ENCODE peak calls at places on chromosome 19, in ten cellular contexts. One of them, this sample, is unnamed.

GRCh38 chr19:848457-848921 is 3.6 kb upstream of the ELANE start:
- DNase-seq in naive thymus-derived CD4-positive, alpha-beta T cell: no peak
- DNase-seq in CD4-positive, CD25-positive, alpha-beta regulatory T cell: no peak
- DNase-seq in GM23248: peak; percentile 40
- DNase-seq in astrocyte of the spinal cord: no peak
- DNase-seq in body of pancreas: no peak
- DNase-seq in GM23338: no peak
- DNase-seq in lung: no peak
- DNase-seq in heart right ventricle: peak; percentile 44
- DNase-seq in colonic mucosa: no peak
- DNase-seq in this sample: no peak

GRCh38 chr19:15292140-15292539 is 40.2 kb downstream of the BRD4 start:
- DNase-seq in astrocyte of the spinal cord: no peak
- DNase-seq in colonic mucosa: no peak
- DNase-seq in CD4-positive, CD25-positive, alpha-beta regulatory T cell: no peak
- DNase-seq in body of pancreas: no peak
- DNase-seq in GM23248: no peak
- DNase-seq in naive thymus-derived CD4-positive, alpha-beta T cell: no peak
- DNase-seq in lung: no peak
- DNase-seq in heart right ventricle: no peak
- DNase-seq in GM23338: no peak
- DNase-seq in this sample: no peak

GRCh38 chr19:45473366-45474190 is 5.8 kb downstream of the FOSB start:
- DNase-seq in heart right ventricle: no peak
- DNase-seq in CD4-positive, CD25-positive, alpha-beta regulatory T cell: peak; percentile 55
- DNase-seq in colonic mucosa: no peak
- DNase-seq in naive thymus-derived CD4-positive, alpha-beta T cell: no peak
- DNase-seq in GM23338: peak; percentile 68
- DNase-seq in body of pancreas: no peak
- DNase-seq in astrocyte of the spinal cord: peak; percentile 14
- DNase-seq in GM23248: peak; percentile 36
- DNase-seq in lung: no peak
- DNase-seq in this sample: no peak

GRCh38 chr19:21084343-21084742 is 2.3 kb downstream of the ZNF714 start:
- DNase-seq in GM23338: no peak
- DNase-seq in astrocyte of the spinal cord: peak; percentile 29
- DNase-seq in lung: no peak
- DNase-seq in body of pancreas: no peak
- DNase-seq in naive thymus-derived CD4-positive, alpha-beta T cell: no peak
- DNase-seq in GM23248: peak; percentile 83
- DNase-seq in heart right ventricle: no peak
- DNase-seq in colonic mucosa: no peak
- DNase-seq in CD4-positive, CD25-positive, alpha-beta regulatory T cell: no peak
- DNase-seq in this sample: no peak

GRCh38 chr19:43455321-43456113 is 9.9 kb downstream of the LYPD3 start:
- DNase-seq in CD4-positive, CD25-positive, alpha-beta regulatory T cell: no peak
- DNase-seq in naive thymus-derived CD4-positive, alpha-beta T cell: no peak
- DNase-seq in heart right ventricle: no peak
- DNase-seq in astrocyte of the spinal cord: no peak
- DNase-seq in body of pancreas: no peak
- DNase-seq in GM23338: no peak
- DNase-seq in lung: no peak
- DNase-seq in colonic mucosa: no peak
- DNase-seq in GM23248: no peak
- DNase-seq in this sample: no peak

GRCh38 chr19:34480971-34481821 is at the start of gene WTIP:
- DNase-seq in heart right ventricle: peak; percentile 79
- DNase-seq in body of pancreas: peak; percentile 57
- DNase-seq in CD4-positive, CD25-positive, alpha-beta regulatory T cell: no peak
- DNase-seq in lung: peak; percentile 72
- DNase-seq in astrocyte of the spinal cord: peak; percentile 89
- DNase-seq in colonic mucosa: peak; percentile 39
- DNase-seq in GM23248: peak; percentile 91
- DNase-seq in GM23338: peak; percentile 89
- DNase-seq in naive thymus-derived CD4-positive, alpha-beta T cell: no peak
- DNase-seq in this sample: no peak

GRCh38 chr19:41744850-41745249 is 10.5 kb upstream of the CEACAM6 start:
- DNase-seq in colonic mucosa: peak; percentile 70
- DNase-seq in astrocyte of the spinal cord: no peak
- DNase-seq in CD4-positive, CD25-positive, alpha-beta regulatory T cell: no peak
- DNase-seq in GM23248: no peak
- DNase-seq in heart right ventricle: no peak
- DNase-seq in naive thymus-derived CD4-positive, alpha-beta T cell: no peak
- DNase-seq in GM23338: no peak
- DNase-seq in body of pancreas: no peak
- DNase-seq in lung: no peak
- DNase-seq in this sample: no peak

GRCh38 chr19:55406869-55407624 is 541 bp downstream of the UBE2S start:
- DNase-seq in colonic mucosa: no peak
- DNase-seq in body of pancreas: peak; percentile 36
- DNase-seq in CD4-positive, CD25-positive, alpha-beta regulatory T cell: peak; percentile 28
- DNase-seq in GM23338: no peak
- DNase-seq in heart right ventricle: no peak
- DNase-seq in naive thymus-derived CD4-positive, alpha-beta T cell: no peak
- DNase-seq in astrocyte of the spinal cord: peak; percentile 25
- DNase-seq in lung: peak; percentile 37
- DNase-seq in GM23248: peak; percentile 81
- DNase-seq in this sample: no peak

DNA sequence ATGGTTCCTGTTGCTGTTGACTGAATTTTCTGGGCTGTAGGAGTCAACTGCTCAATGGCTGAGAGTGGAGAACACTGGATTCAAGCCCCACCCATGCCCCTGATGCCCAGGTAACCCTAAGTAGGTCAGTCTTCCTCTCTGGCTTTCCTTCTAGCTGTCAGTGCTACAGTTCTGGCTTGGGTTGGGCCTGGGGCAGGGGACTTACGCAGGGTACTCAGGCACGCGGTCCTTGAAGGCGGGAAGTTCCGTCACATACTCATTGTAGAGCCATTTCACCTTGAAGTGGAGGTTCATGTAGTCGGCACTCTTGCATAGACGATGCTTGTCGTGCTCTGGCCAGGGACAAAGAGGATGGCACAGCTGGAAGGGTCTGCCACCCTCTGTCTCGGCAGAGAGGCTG is 55.6 kb downstream of the UNC13A start:
- DNase-seq in naive thymus-derived CD4-positive, alpha-beta T cell: no peak
- DNase-seq in astrocyte of the spinal cord: no peak
- DNase-seq in heart right ventricle: no peak
- DNase-seq in GM23338: no peak
- DNase-seq in lung: no peak
- DNase-seq in body of pancreas: no peak
- DNase-seq in colonic mucosa: no peak
- DNase-seq in CD4-positive, CD25-positive, alpha-beta regulatory T cell: no peak
- DNase-seq in GM23248: no peak
- DNase-seq in this sample: no peak
- H3K4me3 ChIP-seq in naive thymus-derived CD4-positive, alpha-beta T cell: no peak overlapping the region
- H3K4me3 ChIP-seq in astrocyte of the spinal cord: no peak overlapping the region
- H3K4me3 ChIP-seq in heart right ventricle: no peak overlapping the region
- H3K4me3 ChIP-seq in GM23338: no peak overlapping the region
- H3K4me3 ChIP-seq in lung: no peak overlapping the region
- H3K4me3 ChIP-seq in body of pancreas: no peak overlapping the region
- H3K4me3 ChIP-seq in colonic mucosa: no peak overlapping the region
- H3K4me3 ChIP-seq in CD4-positive, CD25-positive, alpha-beta regulatory T cell: no peak overlapping the region
- H3K4me3 ChIP-seq in GM23248: no peak overlapping the region
- H3K4me3 ChIP-seq in this sample: no peak overlapping the region

GRCh38 chr19:11519138-11519537 is 9.8 kb downstream of the ECSIT start:
- DNase-seq in colonic mucosa: no peak
- DNase-seq in body of pancreas: no peak
- DNase-seq in lung: no peak
- DNase-seq in CD4-positive, CD25-positive, alpha-beta regulatory T cell: no peak
- DNase-seq in heart right ventricle: no peak
- DNase-seq in astrocyte of the spinal cord: no peak
- DNase-seq in GM23248: no peak
- DNase-seq in GM23338: no peak
- DNase-seq in naive thymus-derived CD4-positive, alpha-beta T cell: no peak
- DNase-seq in this sample: no peak

GRCh38 chr19:11510444-11510843 is 4.8 kb upstream of the ZNF653 start:
- DNase-seq in GM23338: no peak
- DNase-seq in colonic mucosa: no peak
- DNase-seq in CD4-positive, CD25-positive, alpha-beta regulatory T cell: no peak
- DNase-seq in lung: no peak
- DNase-seq in heart right ventricle: no peak
- DNase-seq in body of pancreas: no peak
- DNase-seq in naive thymus-derived CD4-positive, alpha-beta T cell: no peak
- DNase-seq in GM23248: no peak
- DNase-seq in astrocyte of the spinal cord: no peak
- DNase-seq in this sample: no peak

DNA sequence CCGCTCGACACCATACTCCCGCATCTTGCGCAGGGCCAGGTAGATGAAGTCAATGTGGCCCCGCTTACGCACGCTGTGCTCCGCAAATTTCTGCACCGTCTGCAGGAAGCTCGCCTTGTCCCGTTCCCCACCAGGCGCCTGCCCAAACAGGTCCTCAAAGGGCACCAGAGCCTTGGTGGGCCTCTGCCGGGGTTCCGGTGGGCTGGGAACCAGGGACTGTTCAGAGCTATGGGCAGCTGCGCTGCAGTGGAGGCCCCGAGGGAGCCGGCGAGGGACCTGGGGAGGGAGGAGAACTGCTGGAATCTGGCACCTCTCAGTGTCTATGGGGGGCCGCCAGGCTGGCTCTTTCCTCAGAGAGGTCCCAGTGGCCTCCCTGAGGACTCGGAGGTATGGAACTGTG is 8.3 kb upstream of the ZNF653 start:
- DNase-seq in GM23248: no peak
- DNase-seq in astrocyte of the spinal cord: no peak
- DNase-seq in body of pancreas: no peak
- DNase-seq in CD4-positive, CD25-positive, alpha-beta regulatory T cell: no peak
- DNase-seq in heart right ventricle: no peak
- DNase-seq in colonic mucosa: no peak
- DNase-seq in GM23338: no peak
- DNase-seq in lung: no peak
- DNase-seq in naive thymus-derived CD4-positive, alpha-beta T cell: no peak
- DNase-seq in this sample: no peak
- H3K4me3 ChIP-seq in GM23248: no peak overlapping the region
- H3K4me3 ChIP-seq in astrocyte of the spinal cord: no peak overlapping the region
- H3K4me3 ChIP-seq in body of pancreas: no peak overlapping the region
- H3K4me3 ChIP-seq in CD4-positive, CD25-positive, alpha-beta regulatory T cell: no peak overlapping the region
- H3K4me3 ChIP-seq in heart right ventricle: no peak overlapping the region
- H3K4me3 ChIP-seq in colonic mucosa: no peak overlapping the region
- H3K4me3 ChIP-seq in GM23338: no peak overlapping the region
- H3K4me3 ChIP-seq in lung: no peak overlapping the region
- H3K4me3 ChIP-seq in naive thymus-derived CD4-positive, alpha-beta T cell: no peak overlapping the region
- H3K4me3 ChIP-seq in this sample: no peak overlapping the region

GRCh38 chr19:7225741-7226140 is 68.5 kb downstream of the INSR start:
- DNase-seq in colonic mucosa: no peak
- DNase-seq in CD4-positive, CD25-positive, alpha-beta regulatory T cell: no peak
- DNase-seq in GM23338: no peak
- DNase-seq in lung: no peak
- DNase-seq in naive thymus-derived CD4-positive, alpha-beta T cell: no peak
- DNase-seq in body of pancreas: no peak
- DNase-seq in GM23248: no peak
- DNase-seq in heart right ventricle: no peak
- DNase-seq in astrocyte of the spinal cord: no peak
- DNase-seq in this sample: peak; percentile 72

GRCh38 chr19:7223429-7223828 is 70.8 kb downstream of the INSR start:
- DNase-seq in body of pancreas: no peak
- DNase-seq in GM23248: no peak
- DNase-seq in astrocyte of the spinal cord: no peak
- DNase-seq in lung: no peak
- DNase-seq in heart right ventricle: no peak
- DNase-seq in naive thymus-derived CD4-positive, alpha-beta T cell: no peak
- DNase-seq in colonic mucosa: no peak
- DNase-seq in GM23338: no peak
- DNase-seq in CD4-positive, CD25-positive, alpha-beta regulatory T cell: no peak
- DNase-seq in this sample: no peak

GRCh38 chr19:7226749-7227148 is 67.5 kb downstream of the INSR start:
- DNase-seq in GM23338: no peak
- DNase-seq in astrocyte of the spinal cord: no peak
- DNase-seq in colonic mucosa: no peak
- DNase-seq in heart right ventricle: no peak
- DNase-seq in GM23248: peak; percentile 20
- DNase-seq in naive thymus-derived CD4-positive, alpha-beta T cell: no peak
- DNase-seq in body of pancreas: no peak
- DNase-seq in lung: no peak
- DNase-seq in CD4-positive, CD25-positive, alpha-beta regulatory T cell: no peak
- DNase-seq in this sample: no peak

GRCh38 chr19:7224205-7224833 is 69.9 kb downstream of the INSR start:
- DNase-seq in GM23248: peak; percentile 61
- DNase-seq in astrocyte of the spinal cord: no peak
- DNase-seq in naive thymus-derived CD4-positive, alpha-beta T cell: no peak
- DNase-seq in colonic mucosa: peak; percentile 65
- DNase-seq in CD4-positive, CD25-positive, alpha-beta regulatory T cell: no peak
- DNase-seq in heart right ventricle: no peak
- DNase-seq in body of pancreas: peak; percentile 80
- DNase-seq in GM23338: no peak
- DNase-seq in lung: peak; percentile 50
- DNase-seq in this sample: no peak

GRCh38 chr19:7224995-7225394 is 69.2 kb downstream of the INSR start:
- DNase-seq in CD4-positive, CD25-positive, alpha-beta regulatory T cell: no peak
- DNase-seq in GM23338: no peak
- DNase-seq in heart right ventricle: no peak
- DNase-seq in body of pancreas: no peak
- DNase-seq in naive thymus-derived CD4-positive, alpha-beta T cell: no peak
- DNase-seq in lung: no peak
- DNase-seq in astrocyte of the spinal cord: no peak
- DNase-seq in colonic mucosa: no peak
- DNase-seq in GM23248: no peak
- DNase-seq in this sample: no peak
- H3K4me3 ChIP-seq in CD4-positive, CD25-positive, alpha-beta regulatory T cell: no peak overlapping the region
- H3K4me3 ChIP-seq in GM23338: no peak overlapping the region
- H3K4me3 ChIP-seq in heart right ventricle: no peak overlapping the region
- H3K4me3 ChIP-seq in body of pancreas: no peak overlapping the region
- H3K4me3 ChIP-seq in naive thymus-derived CD4-positive, alpha-beta T cell: no peak overlapping the region
- H3K4me3 ChIP-seq in lung: no peak overlapping the region
- H3K4me3 ChIP-seq in astrocyte of the spinal cord: no peak overlapping the region
- H3K4me3 ChIP-seq in colonic mucosa: no peak overlapping the region
- H3K4me3 ChIP-seq in GM23248: no peak overlapping the region
- H3K4me3 ChIP-seq in this sample: no peak overlapping the region

GRCh38 chr19:36527873-36528193 is 238 bp downstream of the ZNF260 start:
- DNase-seq in naive thymus-derived CD4-positive, alpha-beta T cell: no peak
- DNase-seq in CD4-positive, CD25-positive, alpha-beta regulatory T cell: no peak
- DNase-seq in astrocyte of the spinal cord: no peak
- DNase-seq in GM23248: no peak
- DNase-seq in colonic mucosa: no peak
- DNase-seq in GM23338: no peak
- DNase-seq in heart right ventricle: no peak
- DNase-seq in lung: no peak
- DNase-seq in body of pancreas: no peak
- DNase-seq in this sample: no peak

GRCh38 chr19:36528194-36528920 is at the start of gene ZNF260:
- DNase-seq in CD4-positive, CD25-positive, alpha-beta regulatory T cell: peak; percentile 82
- DNase-seq in astrocyte of the spinal cord: peak; percentile 98
- DNase-seq in GM23338: peak; percentile 99
- DNase-seq in naive thymus-derived CD4-positive, alpha-beta T cell: peak; percentile 91
- DNase-seq in body of pancreas: peak; percentile 98
- DNase-seq in lung: peak; percentile 96
- DNase-seq in GM23248: peak; percentile 98
- DNase-seq in heart right ventricle: peak; percentile 99
- DNase-seq in colonic mucosa: peak; percentile 97
- DNase-seq in this sample: peak; percentile 87

GRCh38 chr19:36528921-36529518 is 949 bp upstream of the ZNF260 start:
- DNase-seq in body of pancreas: peak; percentile 12
- DNase-seq in lung: no peak
- DNase-seq in GM23338: peak; percentile 58
- DNase-seq in GM23248: peak; percentile 20
- DNase-seq in astrocyte of the spinal cord: no peak
- DNase-seq in colonic mucosa: no peak
- DNase-seq in naive thymus-derived CD4-positive, alpha-beta T cell: no peak
- DNase-seq in heart right ventricle: no peak
- DNase-seq in CD4-positive, CD25-positive, alpha-beta regulatory T cell: no peak
- DNase-seq in this sample: peak; percentile 17

GRCh38 chr19:36524617-36525016 is 3.5 kb downstream of the ZNF260 start:
- DNase-seq in GM23248: no peak
- DNase-seq in CD4-positive, CD25-positive, alpha-beta regulatory T cell: no peak
- DNase-seq in naive thymus-derived CD4-positive, alpha-beta T cell: no peak
- DNase-seq in GM23338: no peak
- DNase-seq in astrocyte of the spinal cord: no peak
- DNase-seq in heart right ventricle: no peak
- DNase-seq in lung: no peak
- DNase-seq in colonic mucosa: no peak
- DNase-seq in body of pancreas: no peak
- DNase-seq in this sample: no peak

DNA sequence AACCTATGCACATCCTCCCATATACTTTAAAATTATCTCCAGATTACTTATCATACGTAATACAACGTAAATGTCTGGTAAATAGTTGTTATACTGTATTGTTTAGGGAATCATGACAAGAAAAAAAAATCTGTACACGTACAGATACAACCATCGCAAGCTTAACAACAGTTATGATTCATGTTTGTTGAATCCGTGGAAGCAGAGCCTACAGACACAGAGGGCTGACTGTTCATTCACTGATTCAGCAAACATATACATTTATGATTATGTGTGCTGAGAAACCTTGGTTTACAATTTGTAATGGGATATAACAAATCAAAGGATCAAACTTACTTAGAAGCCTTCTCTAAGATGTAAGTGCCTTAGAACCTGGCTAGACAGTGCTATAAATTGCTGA is 1.5 kb downstream of the ZNF260 start:
- DNase-seq in colonic mucosa: no peak
- DNase-seq in GM23248: peak; percentile 48
- DNase-seq in lung: no peak
- DNase-seq in astrocyte of the spinal cord: no peak
- DNase-seq in GM23338: no peak
- DNase-seq in naive thymus-derived CD4-positive, alpha-beta T cell: no peak
- DNase-seq in CD4-positive, CD25-positive, alpha-beta regulatory T cell: no peak
- DNase-seq in heart right ventricle: no peak
- DNase-seq in body of pancreas: no peak
- DNase-seq in this sample: no peak
- H3K4me3 ChIP-seq in colonic mucosa: no peak overlapping the region
- H3K4me3 ChIP-seq in GM23248: peak overlapping the region; percentile 81
- H3K4me3 ChIP-seq in lung: no peak overlapping the region
- H3K4me3 ChIP-seq in astrocyte of the spinal cord: no peak overlapping the region
- H3K4me3 ChIP-seq in GM23338: peak overlapping the region; percentile 74
- H3K4me3 ChIP-seq in naive thymus-derived CD4-positive, alpha-beta T cell: no peak overlapping the region
- H3K4me3 ChIP-seq in CD4-positive, CD25-positive, alpha-beta regulatory T cell: peak overlapping the region; percentile 89
- H3K4me3 ChIP-seq in heart right ventricle: no peak overlapping the region
- H3K4me3 ChIP-seq in body of pancreas: no peak overlapping the region
- H3K4me3 ChIP-seq in this sample: no peak overlapping the region